ENCODE peak calls at places on chromosomes 16 and 17, in seven cellular contexts. M, R, J, O, U, G and F are unnamed samples. For H3K4me1 and H3K36me3, the result is how much of the 10 kb centered on the place peaks cover.

GRCh38 chr17:74340470-74341023 is 14.5 kb downstream of the KIF19 start:
- DNase-seq in U (no peak), R (no peak), M (no peak), O (no peak), J (peak), G (no peak), F (no peak)

GRCh38 chr16:89646906-89647305 is 10.6 kb downstream of the CHMP1A start:
- DNase-seq in M (no peak), G (no peak), O (no peak), U (no peak), R (no peak), J (no peak), F (no peak)

GRCh38 chr17:65359016-65359415 is 202.4 kb downstream of the AXIN2 start:
- DNase-seq in U (no peak), O (no peak), G (no peak), J (no peak), R (no peak), M (no peak), F (no peak)

GRCh38 chr16:82456683-82457082 is 170.1 kb upstream of the CDH13 start:
- DNase-seq in J (peak), O (peak), M (peak), G (peak), R (no peak), U (peak), F (peak)

GRCh38 chr16:64211306-64211705 is 910.6 kb downstream of the CDH11 start:
- DNase-seq in O (no peak), M (no peak), G (no peak), U (no peak), R (no peak), J (no peak), F (no peak)

GRCh38 chr17:48483471-48484131 is 47.2 kb downstream of the HOXB1 start:
- DNase-seq in M (no peak), R (peak), J (peak), O (peak), U (no peak), G (peak), F (no peak)

GRCh38 chr16:48408688-48409087 is 23.5 kb upstream of the SIAH1 start:
- DNase-seq in U (peak), M (peak), J (no peak), G (peak), O (no peak), R (no peak), F (no peak)

GRCh38 chr16:55559933-55560516 is 6.5 kb upstream of the CAPNS2 start:
- DNase-seq in R (no peak), G (no peak), M (no peak), J (no peak), O (no peak), U (no peak), F (no peak)

GRCh38 chr17:60971515-60972369 is 294.1 kb downstream of the BCAS3 start:
- DNase-seq in R (no peak), O (peak), J (peak), M (peak), G (no peak), U (peak), F (peak)

GRCh38 chr16:14370736-14371234 is 259.3 kb downstream of the PARN start:
- DNase-seq in U (no peak), G (no peak), M (no peak), J (no peak), O (no peak), R (no peak), F (no peak)

GRCh38 chr16:49000594-49000993 is 281.0 kb downstream of the CBLN1 start:
- DNase-seq in G (no peak), J (peak), R (no peak), O (peak), U (no peak), M (no peak), F (no peak)

GRCh38 chr17:77204531-77204930 is 63.8 kb downstream of the SEC14L1 start:
- DNase-seq in O (no peak), G (no peak), R (no peak), U (no peak), M (no peak), J (no peak), F (no peak)

GRCh38 chr17:59372138-59372751 is 40.8 kb downstream of the YPEL2 start:
- DNase-seq in O (peak), R (no peak), U (peak), G (peak), J (peak), M (peak), F (no peak)

GRCh38 chr17:44608732-44609435 is 47.4 kb upstream of the MEIOC start:
- DNase-seq in G (no peak), R (peak), U (no peak), M (no peak), J (no peak), O (peak), F (no peak)

GRCh38 chr17:21262259-21262993 is 9.2 kb upstream of the NATD1 start:
- DNase-seq in U (no peak), J (no peak), R (no peak), G (no peak), O (no peak), M (no peak), F (no peak)

GRCh38 chr17:80938556-80938955 is 53.1 kb upstream of the CHMP6 start:
- DNase-seq in R (no peak), U (no peak), M (no peak), G (peak), J (no peak), O (no peak), F (no peak)

GRCh38 chr17:41211845-41212466 is 14.5 kb upstream of the KRTAP9-2 start:
- DNase-seq in J (no peak), O (no peak), U (no peak), G (no peak), M (no peak), R (no peak), F (no peak)

GRCh38 chr17:9002610-9003354 is 18.5 kb upstream of the NTN1 start:
- DNase-seq in M (peak), U (no peak), J (peak), R (peak), O (no peak), G (no peak), F (no peak)

GRCh38 chr17:17917394-17917793 is 54.8 kb downstream of the TOM1L2 start:
- DNase-seq in G (no peak), M (no peak), U (no peak), J (no peak), R (peak), O (no peak), F (no peak)

GRCh38 chr16:58339452-58339938 is 44.7 kb upstream of the PRSS54 start:
- DNase-seq in O (no peak), M (no peak), J (no peak), R (no peak), G (peak), U (no peak), F (peak)

GRCh38 chr16:31421587-31421986 is 6.6 kb downstream of the COX6A2 start:
- DNase-seq in R (no peak), M (no peak), G (no peak), U (no peak), J (no peak), O (no peak), F (no peak)

GRCh38 chr16:84864266-84864955 is 44.6 kb downstream of the CRISPLD2 start:
- DNase-seq in U (no peak), G (no peak), M (no peak), O (peak), J (no peak), R (no peak), F (no peak)

GRCh38 chr17:28908640-28909098 is 5.8 kb upstream of the DHRS13 start:
- DNase-seq in O (no peak), J (peak), G (peak), M (peak), R (no peak), U (peak), F (no peak)

GRCh38 chr16:66569827-66570405 is 3.7 kb downstream of the CMTM1 start:
- DNase-seq in G (no peak), U (no peak), R (no peak), M (no peak), J (peak), O (no peak), F (no peak)

GRCh38 chr17:81390029-81390428 is 5.2 kb upstream of the BAHCC1 start:
- DNase-seq in J (no peak), R (no peak), O (no peak), G (no peak), U (no peak), M (no peak), F (no peak)

GRCh38 chr16:2835638-2836493 is 5.8 kb downstream of the ZG16B start:
- DNase-seq in U (peak), O (no peak), R (peak), G (no peak), J (peak), M (no peak), F (peak)

GRCh38 chr17:15392326-15392739 is 50.9 kb upstream of the TEKT3 start:
- DNase-seq in O (no peak), G (no peak), U (no peak), M (no peak), J (no peak), R (no peak), F (no peak)

GRCh38 chr16:25222959-25223358 is 6.2 kb downstream of the AQP8 start:
- DNase-seq in J (no peak), G (no peak), O (no peak), U (no peak), R (no peak), M (no peak), F (no peak)

GRCh38 chr16:85428168-85428898 is 184.8 kb upstream of the GSE1 start:
- DNase-seq in R (peak), O (peak), J (no peak), M (no peak), G (peak), U (peak), F (peak)

GRCh38 chr16:55643161-55643970 is 12.4 kb upstream of the SLC6A2 start:
- DNase-seq in R (no peak), O (no peak), M (peak), J (no peak), G (no peak), U (no peak), F (peak)

GRCh38 chr16:4918790-4919210 is 18.1 kb downstream of the PPL start:
- DNase-seq in U (no peak), R (peak), G (no peak), J (peak), M (no peak), O (no peak), F (peak)

GRCh38 chr16:57318240-57318970 is 33.9 kb upstream of the PLLP start:
- DNase-seq in G (no peak), O (no peak), M (peak), U (no peak), J (no peak), R (no peak), F (peak)

GRCh38 chr17:63621229-63621683 is 961 bp upstream of the MAP3K3 start:
- DNase-seq in U (no peak), M (no peak), G (no peak), O (no peak), R (no peak), J (no peak), F (no peak)

GRCh38 chr17:63622571-63623390 is 564 bp downstream of the MAP3K3 start:
- DNase-seq in G (peak), R (peak), O (peak), J (peak), U (peak), M (peak), F (peak)

GRCh38 chr17:63626551-63627228 is 4.5 kb downstream of the MAP3K3 start:
- DNase-seq in M (no peak), O (no peak), R (no peak), J (no peak), G (no peak), U (no peak), F (no peak)

GRCh38 chr17:63623786-63624185 is 1.6 kb downstream of the MAP3K3 start:
- DNase-seq in U (no peak), G (no peak), J (no peak), M (no peak), O (no peak), R (no peak), F (no peak)

GRCh38 chr17:63621684-63622570 is at the start of gene MAP3K3:
- DNase-seq in O (peak), U (peak), M (peak), G (peak), J (peak), R (peak), F (peak)
- TF ChIP-seq CTCF in O (peak), U (no peak), M (no peak), G (no peak), J (peak), R (no peak), F (peak)

DNA sequence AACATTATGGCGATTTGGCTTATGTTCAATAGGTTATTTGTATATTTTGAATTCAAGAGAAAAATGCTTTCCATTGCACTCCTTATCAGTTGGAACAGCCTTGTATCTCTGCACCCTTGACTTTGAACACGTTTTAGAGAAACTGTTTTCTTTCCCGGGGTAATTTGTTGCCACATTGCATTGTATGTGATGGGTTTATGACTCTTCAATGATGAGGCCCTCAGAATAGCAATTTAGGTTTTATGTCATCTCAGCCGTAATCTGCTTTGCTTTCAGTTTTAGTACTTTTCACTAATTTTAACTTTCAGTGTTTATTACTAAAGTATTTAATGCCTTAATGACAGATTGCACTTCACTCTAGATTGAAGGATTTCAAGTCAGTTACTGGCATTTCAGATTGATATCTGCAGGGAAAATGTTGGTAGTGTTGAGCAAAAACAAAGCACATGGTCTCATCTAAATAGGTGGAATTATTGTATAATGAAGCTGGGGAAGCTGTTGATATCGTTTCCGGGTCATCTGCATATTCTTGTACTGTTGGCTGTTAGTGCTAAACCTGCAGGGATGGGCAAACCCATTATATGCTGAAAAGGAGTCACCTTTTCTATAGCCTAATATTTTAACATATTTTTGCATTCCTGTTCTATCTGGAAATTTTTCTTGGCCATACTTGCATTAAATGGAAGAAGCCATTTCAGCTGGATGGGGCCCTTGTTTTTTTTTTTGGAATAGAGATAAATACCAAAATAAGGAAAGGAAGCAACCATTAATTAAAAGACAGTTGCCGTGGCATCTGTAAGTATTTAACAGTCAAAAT is 2.0 kb downstream of the LUC7L3 start:
- DNase-seq in U (no peak), R (no peak), J (no peak), G (no peak), M (no peak), O (peak), F (no peak)
- H3K4me1 ChIP-seq in U (under half), R (under half), J (under half), G (under half), M (under half), O (under half), F (under half)

DNA sequence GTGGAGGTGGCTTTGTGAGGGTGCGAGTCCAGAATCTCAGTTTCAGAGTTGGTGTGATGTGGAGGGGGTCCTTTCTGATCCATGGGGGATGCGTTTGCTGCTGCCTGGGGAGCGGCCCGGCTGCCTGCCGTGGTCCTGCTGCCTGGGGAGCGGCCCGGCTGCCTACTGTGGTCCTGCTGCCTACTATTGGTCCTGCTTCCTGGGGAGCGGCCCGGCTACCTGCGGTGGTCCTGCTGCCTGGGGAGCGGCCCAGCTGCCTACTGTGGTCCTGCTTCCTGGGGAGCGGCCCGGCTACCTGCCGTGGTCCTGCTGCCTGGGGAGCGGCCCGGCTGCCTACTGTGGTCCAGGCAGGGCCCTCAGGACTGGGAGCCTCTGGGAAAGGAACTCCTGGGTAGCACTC is 61.5 kb upstream of the ZNF750 start:
- DNase-seq in J (no peak), R (peak), M (no peak), G (no peak), U (no peak), O (no peak), F (no peak)
- H3K36me3 ChIP-seq in J (under half), R (under half), M (under half), G (under half), U (under half), O (under half), F (under half)

DNA sequence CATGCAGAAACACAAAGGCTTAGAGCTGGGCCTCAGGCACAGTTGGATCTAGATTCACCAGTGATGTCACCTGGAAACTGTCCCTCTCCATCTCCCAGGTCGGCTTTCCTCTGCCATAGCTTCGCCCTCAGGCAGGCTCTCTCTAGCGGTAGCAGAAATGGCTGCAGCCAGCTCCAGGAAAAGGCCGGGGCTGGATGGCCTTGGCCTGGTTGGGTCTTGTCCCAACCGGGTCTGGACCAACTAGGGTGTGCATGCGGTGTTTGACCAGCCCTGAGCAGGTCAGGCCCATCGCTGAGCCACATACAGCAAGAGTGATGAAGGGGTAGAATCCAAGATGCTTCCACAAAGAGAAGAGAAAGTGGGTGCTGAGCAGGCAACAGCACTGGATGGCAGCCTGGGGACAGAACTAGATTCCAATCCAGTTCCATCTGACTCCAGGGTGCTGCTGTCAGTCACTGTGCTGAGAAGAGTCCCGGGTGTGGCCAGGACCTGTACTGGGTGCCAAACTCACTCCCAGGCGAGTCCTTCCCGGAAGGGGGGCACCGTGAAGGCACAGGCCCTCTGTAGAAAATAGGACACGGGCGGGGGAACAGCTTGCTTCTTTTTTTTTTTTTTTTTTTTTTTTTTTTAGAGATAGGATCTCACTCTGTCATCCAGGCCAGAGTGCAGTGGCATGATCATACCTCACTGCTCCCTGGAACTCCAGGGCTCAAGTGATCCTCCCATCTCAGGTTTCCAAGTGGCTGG is 51.8 kb downstream of the SOCS3 start:
- DNase-seq in O (no peak), R (peak), M (peak), J (peak), G (no peak), U (no peak), F (peak)
- TF ChIP-seq CTCF in O (no peak), R (no peak), M (peak), J (no peak), G (no peak), U (no peak), F (no peak)

GRCh38 chr16:65487231-65487630 is 365.4 kb upstream of the CDH11 start:
- DNase-seq in J (no peak), M (no peak), G (no peak), O (no peak), U (no peak), R (no peak), F (no peak)
- H3K4me1 ChIP-seq in J (under half), M (under half), G (under half), O (under half), U (under half), R (under half), F (under half)

GRCh38 chr16:27471661-27472060 is 69.7 kb downstream of the IL21R start:
- DNase-seq in M (no peak), J (no peak), U (no peak), R (peak), O (no peak), G (no peak), F (no peak)

GRCh38 chr16:27473101-27473900 is 71.3 kb downstream of the IL21R start:
- DNase-seq in U (no peak), O (no peak), R (peak), J (no peak), M (no peak), G (no peak), F (no peak)

GRCh38 chr16:27472091-27473020 is 70.4 kb downstream of the IL21R start:
- DNase-seq in G (no peak), U (no peak), R (peak), O (no peak), J (no peak), M (no peak), F (no peak)

GRCh38 chr16:27468941-27469531 is 67.1 kb downstream of the IL21R start:
- DNase-seq in O (no peak), U (no peak), R (no peak), G (no peak), M (no peak), J (no peak), F (no peak)

GRCh38 chr16:27470567-27471431 is 68.8 kb downstream of the IL21R start:
- DNase-seq in U (no peak), J (no peak), G (peak), M (peak), O (no peak), R (peak), F (no peak)
- H3K36me3 ChIP-seq in U (under half), J (under half), G (half or more), M (under half), O (half or more), R (half or more), F (under half)